ENCODE peak calls at places on chromosome 5, in six cellular contexts. C, P, T, W, H and O are unnamed samples.

GRCh38 chr5:87268970-87269377 is 1.3 kb downstream of the RASA1 start:
- DNase-seq in P (no peak), C (no peak), H (no peak), W (no peak), T (no peak), O (no peak)

GRCh38 chr5:133611357-133612020 is 852 bp downstream of the FSTL4 start:
- DNase-seq in P (no peak), T (no peak), C (no peak), W (no peak), H (peak; percentile 54), O (no peak)

GRCh38 chr5:135834639-135835529 is at the start of gene SLC25A48:
- DNase-seq in P (peak; percentile 84), C (no peak), T (peak; percentile 66), W (peak; percentile 76), H (peak; percentile 93), O (peak; percentile 76)

GRCh38 chr5:37198066-37198465 is 51.1 kb downstream of the CPLANE1 start:
- DNase-seq in P (no peak), C (no peak), T (no peak), H (no peak), W (no peak), O (no peak)

GRCh38 chr5:66230551-66230950 is 86.5 kb downstream of the SREK1 start:
- DNase-seq in H (no peak), C (no peak), W (no peak), T (no peak), P (no peak), O (no peak)

GRCh38 chr5:1519631-1520141 is 4.1 kb downstream of the LPCAT1 start:
- DNase-seq in T (no peak), H (no peak), C (peak; percentile 9), P (peak; percentile 62), W (peak; percentile 66), O (peak; percentile 4)

GRCh38 chr5:17113174-17113941 is 104.1 kb upstream of the BASP1 start:
- DNase-seq in P (no peak), T (no peak), W (no peak), C (no peak), H (no peak), O (no peak)

GRCh38 chr5:111142932-111143331 is 50.8 kb downstream of the WDR36 start:
- DNase-seq in T (no peak), H (no peak), C (no peak), W (no peak), P (no peak), O (no peak)

GRCh38 chr5:79297661-79298060 is 61.7 kb downstream of the JMY start:
- DNase-seq in P (no peak), H (peak; percentile 12), W (no peak), T (no peak), C (no peak), O (no peak)

GRCh38 chr5:25091917-25092316 is 447.1 kb upstream of the CDH10 start:
- DNase-seq in P (no peak), W (no peak), C (no peak), T (no peak), H (no peak), O (no peak)

GRCh38 chr5:164027738-164028137 is 522.3 kb downstream of the MAT2B start:
- DNase-seq in P (no peak), W (no peak), H (peak; percentile 4), T (no peak), C (no peak), O (no peak)

GRCh38 chr5:55220433-55221185 is 6.5 kb downstream of the MCIDAS start:
- DNase-seq in W (no peak), T (no peak), C (no peak), H (peak; percentile 67), P (no peak), O (peak; percentile 65)

GRCh38 chr5:1511651-1512540 is 11.9 kb downstream of the LPCAT1 start:
- DNase-seq in C (peak; percentile 15), H (peak; percentile 44), T (no peak), P (peak; percentile 75), W (peak; percentile 66), O (peak; percentile 7)

GRCh38 chr5:179467441-179467840 is 82.9 kb upstream of the RUFY1 start:
- DNase-seq in T (no peak), W (no peak), C (no peak), H (no peak), P (no peak), O (no peak)

GRCh38 chr5:96427823-96428222 is 5.2 kb downstream of the PCSK1 start:
- DNase-seq in W (no peak), P (no peak), C (no peak), T (no peak), H (peak; percentile 53), O (no peak)

GRCh38 chr5:15117691-15118090 is 246.1 kb upstream of the ANKH start:
- DNase-seq in T (no peak), H (no peak), P (no peak), W (no peak), C (no peak), O (no peak)

GRCh38 chr5:36855141-36855495 is 21.5 kb upstream of the NIPBL start:
- DNase-seq in W (no peak), P (no peak), T (no peak), C (peak; percentile 59), H (no peak), O (no peak)

GRCh38 chr5:116360008-116360853 is 214.4 kb downstream of the SEMA6A start:
- DNase-seq in W (no peak), T (no peak), C (peak; percentile 62), P (no peak), H (no peak), O (peak; percentile 30)

GRCh38 chr5:56088967-56089829 is 94.4 kb upstream of the IL6ST start:
- DNase-seq in T (no peak), H (no peak), C (no peak), P (no peak), W (no peak), O (no peak)

GRCh38 chr5:126335871-126336270 is 87.3 kb upstream of the GRAMD2B start:
- DNase-seq in P (no peak), T (no peak), W (no peak), H (no peak), C (no peak), O (no peak)

GRCh38 chr5:111229126-111229525 is 4.9 kb downstream of the CAMK4 start:
- DNase-seq in C (no peak), H (no peak), T (no peak), P (no peak), W (no peak), O (no peak)

GRCh38 chr5:96836817-96837216 is 29.1 kb upstream of the ERAP1 start:
- DNase-seq in C (no peak), W (no peak), H (no peak), T (no peak), P (no peak), O (no peak)

GRCh38 chr5:156314416-156314815 is 12.5 kb upstream of the SGCD start:
- DNase-seq in H (no peak), C (no peak), P (no peak), T (no peak), W (no peak), O (no peak)

GRCh38 chr5:108238936-108239887 is 142.7 kb downstream of the FBXL17 start:
- DNase-seq in H (no peak), W (no peak), T (no peak), C (no peak), P (no peak), O (no peak)

GRCh38 chr5:119285070-119285916 is 70.5 kb upstream of the TNFAIP8 start:
- DNase-seq in W (no peak), T (no peak), C (no peak), H (no peak), P (no peak), O (no peak)

GRCh38 chr5:125870271-125870670 is 552.9 kb upstream of the GRAMD2B start:
- DNase-seq in C (no peak), T (no peak), W (no peak), P (no peak), H (peak; percentile 22), O (no peak)

GRCh38 chr5:142937265-142937877 is 167.2 kb downstream of the ARHGAP26 start:
- DNase-seq in P (no peak), H (no peak), W (no peak), C (no peak), T (no peak), O (no peak)

GRCh38 chr5:11790201-11790600 is 114.0 kb downstream of the CTNND2 start:
- DNase-seq in P (no peak), H (no peak), T (no peak), C (no peak), W (no peak), O (no peak)

GRCh38 chr5:121758640-121759039 is 93.0 kb upstream of the FTMT start:
- DNase-seq in T (no peak), C (no peak), P (no peak), H (peak; percentile 72), W (no peak), O (no peak)

GRCh38 chr5:144166696-144167095 is 3.8 kb downstream of the YIPF5 start:
- DNase-seq in P (no peak), H (no peak), C (no peak), W (no peak), T (no peak), O (no peak)
- H3K36me3 ChIP-seq in P (peaks cover 40% of the 10 kb centered on the region), H (peaks cover 17% of the 10 kb centered on the region), C (no peaks in the 10 kb centered on the region), W (peaks cover 46% of the 10 kb centered on the region), T (peaks cover 7% of the 10 kb centered on the region), O (peaks cover 34% of the 10 kb centered on the region)

GRCh38 chr5:73818357-73818756 is 192.4 kb downstream of the ARHGEF28 start:
- DNase-seq in C (no peak), W (no peak), P (no peak), T (no peak), H (no peak), O (no peak)

GRCh38 chr5:73822276-73822988 is 196.4 kb downstream of the ARHGEF28 start:
- DNase-seq in C (no peak), H (no peak), T (no peak), P (no peak), W (no peak), O (no peak)

GRCh38 chr5:73822989-73823339 is 197.0 kb downstream of the ARHGEF28 start:
- DNase-seq in H (no peak), P (no peak), C (no peak), T (no peak), W (no peak), O (no peak)

GRCh38 chr5:73821003-73821402 is 195.0 kb downstream of the ARHGEF28 start:
- DNase-seq in H (no peak), C (no peak), W (no peak), T (no peak), P (no peak), O (no peak)

GRCh38 chr5:73820321-73820720 is 194.3 kb downstream of the ARHGEF28 start:
- DNase-seq in P (no peak), T (no peak), W (no peak), H (no peak), C (no peak), O (peak; percentile 46)
- H3K27ac ChIP-seq in P (no peak overlapping the region), T (no peak overlapping the region), W (no peak overlapping the region), H (no peak overlapping the region), C (no peak overlapping the region), O (peak overlapping the region; percentile 34)

GRCh38 chr5:139636975-139637408 is 11.2 kb upstream of the CXXC5 start:
- DNase-seq in T (no peak), C (no peak), P (no peak), H (no peak), W (no peak), O (no peak)
- H3K4me1 ChIP-seq in T (peaks cover 29% of the 10 kb centered on the region), C (peaks cover 8% of the 10 kb centered on the region), P (peaks cover 42% of the 10 kb centered on the region), H (peaks cover 37% of the 10 kb centered on the region), W (peaks cover 31% of the 10 kb centered on the region), O (peaks cover 52% of the 10 kb centered on the region)

DNA sequence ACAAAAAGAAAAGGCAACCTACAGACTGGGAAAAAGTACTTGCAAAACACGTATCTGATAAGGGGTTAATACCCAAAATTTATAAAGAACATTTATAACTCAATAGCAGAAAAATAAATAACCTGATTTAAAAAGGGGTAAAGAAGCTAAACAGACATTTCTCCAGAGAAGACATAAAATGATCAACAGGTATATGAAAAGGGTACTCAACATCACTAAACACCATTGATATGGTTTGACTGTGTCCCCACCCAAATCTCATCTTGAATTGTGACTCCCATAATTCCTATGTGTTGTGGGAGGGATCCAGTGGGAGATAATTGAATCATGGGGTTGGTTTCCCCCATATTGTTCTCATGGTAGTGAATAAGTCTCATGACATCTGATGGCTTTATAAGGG is 27.1 kb upstream of the LIFR start:
- DNase-seq in H (no peak), C (no peak), P (no peak), W (no peak), T (no peak), O (no peak)
- H3K36me3 ChIP-seq in H (no peaks in the 10 kb centered on the region), C (no peaks in the 10 kb centered on the region), P (no peaks in the 10 kb centered on the region), W (no peaks in the 10 kb centered on the region), T (no peaks in the 10 kb centered on the region), O (no peaks in the 10 kb centered on the region)